ENCODE peak calls at places on chromosomes 7 and 10, in seven cellular contexts. One of them, this sample, is unnamed.

GRCh38 chr10:3902054-3902808 is 117.2 kb upstream of the KLF6 start:
- DNase-seq in ACHN: peak
- DNase-seq in dermis microvascular lymphatic vessel endothelial cell: no peak
- DNase-seq in psoas muscle: no peak
- DNase-seq in non-pigmented ciliary epithelial cell: no peak
- DNase-seq in NCI-H82: no peak
- DNase-seq in NCI-H1417: no peak
- DNase-seq in this sample: no peak

GRCh38 chr10:1737222-1738061 is at the start of gene ADARB2:
- DNase-seq in psoas muscle: no peak
- DNase-seq in NCI-H82: peak
- DNase-seq in ACHN: peak
- DNase-seq in dermis microvascular lymphatic vessel endothelial cell: no peak
- DNase-seq in NCI-H1417: peak
- DNase-seq in non-pigmented ciliary epithelial cell: peak
- DNase-seq in this sample: peak

GRCh38 chr7:39428221-39428620 is 138.0 kb upstream of the YAE1 start:
- DNase-seq in NCI-H1417: no peak
- DNase-seq in psoas muscle: no peak
- DNase-seq in ACHN: peak
- DNase-seq in dermis microvascular lymphatic vessel endothelial cell: no peak
- DNase-seq in non-pigmented ciliary epithelial cell: peak
- DNase-seq in NCI-H82: no peak
- DNase-seq in this sample: no peak

GRCh38 chr10:48428896-48429295 is 122.4 kb downstream of the MAPK8 start:
- DNase-seq in non-pigmented ciliary epithelial cell: no peak
- DNase-seq in ACHN: no peak
- DNase-seq in NCI-H1417: no peak
- DNase-seq in psoas muscle: no peak
- DNase-seq in dermis microvascular lymphatic vessel endothelial cell: no peak
- DNase-seq in NCI-H82: peak
- DNase-seq in this sample: no peak

GRCh38 chr7:127530148-127530547 is 55.2 kb downstream of the GCC1 start:
- DNase-seq in dermis microvascular lymphatic vessel endothelial cell: no peak
- DNase-seq in psoas muscle: no peak
- DNase-seq in ACHN: no peak
- DNase-seq in NCI-H1417: no peak
- DNase-seq in NCI-H82: no peak
- DNase-seq in non-pigmented ciliary epithelial cell: no peak
- DNase-seq in this sample: no peak

GRCh38 chr7:74092964-74093339 is 9.3 kb downstream of the LIMK1 start:
- DNase-seq in ACHN: no peak
- DNase-seq in NCI-H1417: no peak
- DNase-seq in non-pigmented ciliary epithelial cell: no peak
- DNase-seq in dermis microvascular lymphatic vessel endothelial cell: no peak
- DNase-seq in psoas muscle: peak
- DNase-seq in NCI-H82: no peak
- DNase-seq in this sample: no peak

GRCh38 chr7:157996359-157997079 is 591.1 kb downstream of the PTPRN2 start:
- DNase-seq in psoas muscle: no peak
- DNase-seq in NCI-H1417: no peak
- DNase-seq in non-pigmented ciliary epithelial cell: no peak
- DNase-seq in dermis microvascular lymphatic vessel endothelial cell: no peak
- DNase-seq in ACHN: no peak
- DNase-seq in NCI-H82: peak
- DNase-seq in this sample: no peak

GRCh38 chr7:1843271-1843861 is 173.3 kb downstream of the ELFN1 start:
- DNase-seq in non-pigmented ciliary epithelial cell: no peak
- DNase-seq in psoas muscle: peak
- DNase-seq in ACHN: no peak
- DNase-seq in NCI-H1417: no peak
- DNase-seq in NCI-H82: no peak
- DNase-seq in dermis microvascular lymphatic vessel endothelial cell: no peak
- DNase-seq in this sample: no peak

GRCh38 chr7:94423116-94423515 is 28.4 kb downstream of the COL1A2 start:
- DNase-seq in non-pigmented ciliary epithelial cell: no peak
- DNase-seq in dermis microvascular lymphatic vessel endothelial cell: no peak
- DNase-seq in ACHN: no peak
- DNase-seq in psoas muscle: no peak
- DNase-seq in NCI-H82: peak
- DNase-seq in NCI-H1417: no peak
- DNase-seq in this sample: no peak

GRCh38 chr10:97134202-97134601 is 51.6 kb downstream of the SLIT1 start:
- DNase-seq in non-pigmented ciliary epithelial cell: no peak
- DNase-seq in NCI-H82: no peak
- DNase-seq in ACHN: no peak
- DNase-seq in NCI-H1417: no peak
- DNase-seq in psoas muscle: no peak
- DNase-seq in dermis microvascular lymphatic vessel endothelial cell: no peak
- DNase-seq in this sample: no peak

GRCh38 chr10:70109064-70109729 is 23.4 kb downstream of the AIFM2 start:
- DNase-seq in psoas muscle: no peak
- DNase-seq in ACHN: no peak
- DNase-seq in NCI-H82: no peak
- DNase-seq in dermis microvascular lymphatic vessel endothelial cell: no peak
- DNase-seq in non-pigmented ciliary epithelial cell: no peak
- DNase-seq in NCI-H1417: no peak
- DNase-seq in this sample: no peak

GRCh38 chr10:48446785-48447184 is 140.3 kb downstream of the MAPK8 start:
- DNase-seq in NCI-H1417: no peak
- DNase-seq in non-pigmented ciliary epithelial cell: no peak
- DNase-seq in NCI-H82: no peak
- DNase-seq in ACHN: no peak
- DNase-seq in psoas muscle: peak
- DNase-seq in dermis microvascular lymphatic vessel endothelial cell: no peak
- DNase-seq in this sample: no peak

GRCh38 chr7:92674379-92674778 is 84.2 kb upstream of the FAM133B start:
- DNase-seq in NCI-H82: no peak
- DNase-seq in ACHN: no peak
- DNase-seq in psoas muscle: no peak
- DNase-seq in NCI-H1417: peak
- DNase-seq in non-pigmented ciliary epithelial cell: no peak
- DNase-seq in dermis microvascular lymphatic vessel endothelial cell: no peak
- DNase-seq in this sample: peak

GRCh38 chr10:114874827-114875541 is 53.4 kb downstream of the FHIP2A start:
- DNase-seq in ACHN: no peak
- DNase-seq in NCI-H82: peak
- DNase-seq in NCI-H1417: no peak
- DNase-seq in non-pigmented ciliary epithelial cell: no peak
- DNase-seq in dermis microvascular lymphatic vessel endothelial cell: no peak
- DNase-seq in psoas muscle: no peak
- DNase-seq in this sample: no peak

GRCh38 chr10:13615650-13616049 is 28.9 kb downstream of the PRPF18 start:
- DNase-seq in psoas muscle: no peak
- DNase-seq in non-pigmented ciliary epithelial cell: no peak
- DNase-seq in dermis microvascular lymphatic vessel endothelial cell: no peak
- DNase-seq in ACHN: no peak
- DNase-seq in NCI-H82: no peak
- DNase-seq in NCI-H1417: no peak
- DNase-seq in this sample: no peak

GRCh38 chr7:24502135-24502488 is 71.1 kb upstream of the PALS2 start:
- DNase-seq in ACHN: no peak
- DNase-seq in psoas muscle: no peak
- DNase-seq in NCI-H1417: no peak
- DNase-seq in non-pigmented ciliary epithelial cell: no peak
- DNase-seq in dermis microvascular lymphatic vessel endothelial cell: no peak
- DNase-seq in NCI-H82: no peak
- DNase-seq in this sample: no peak

GRCh38 chr10:88890681-88891371 is 10.8 kb downstream of the STAMBPL1 start:
- DNase-seq in dermis microvascular lymphatic vessel endothelial cell: no peak
- DNase-seq in NCI-H1417: no peak
- DNase-seq in NCI-H82: no peak
- DNase-seq in psoas muscle: no peak
- DNase-seq in non-pigmented ciliary epithelial cell: no peak
- DNase-seq in ACHN: no peak
- DNase-seq in this sample: no peak

GRCh38 chr7:131957338-131958025 is 401.1 kb upstream of the PODXL start:
- DNase-seq in ACHN: peak
- DNase-seq in non-pigmented ciliary epithelial cell: no peak
- DNase-seq in NCI-H1417: no peak
- DNase-seq in NCI-H82: no peak
- DNase-seq in dermis microvascular lymphatic vessel endothelial cell: no peak
- DNase-seq in psoas muscle: no peak
- DNase-seq in this sample: no peak

This sample was measured in NCI-H187.